ENCODE peak calls at places on chromosomes 6 and 20, in nine cellular contexts. E is Calu3, N is cardiac fibroblast, A is iPS-NIHi11, X is pons, C is NCI-H1092 treated with DMSO at 0.1 percent for 48 hours, U is Right ventricle myocardium superior, Q is HL-60, D is retina. J is an unnamed sample.

GRCh38 chr6:169984181-169985120 is 233.0 kb downstream of the ERMARD start:
- DNase-seq in D (no peak), N (no peak), C (peak), E (no peak), U (peak), A (no peak), Q (no peak), X (no peak), J (no peak)

GRCh38 chr6:25404693-25405169 is 125.6 kb downstream of the CARMIL1 start:
- DNase-seq in E (peak), A (no peak), X (peak), Q (no peak), U (no peak), N (no peak), C (no peak), D (no peak), J (no peak)

GRCh38 chr6:42896178-42896719 is 16.8 kb downstream of the RPL7L1 start:
- DNase-seq in C (no peak), A (no peak), D (no peak), Q (no peak), E (no peak), X (no peak), U (no peak), N (no peak), J (no peak)

GRCh38 chr20:25050082-25050481 is 7.9 kb downstream of the ACSS1 start:
- DNase-seq in A (no peak), Q (no peak), N (no peak), E (no peak), U (no peak), D (peak), C (no peak), X (no peak), J (no peak)

GRCh38 chr6:54525731-54526130 is 217.5 kb downstream of the TINAG start:
- DNase-seq in Q (no peak), A (no peak), D (no peak), U (no peak), X (no peak), C (no peak), E (no peak), N (no peak), J (no peak)

GRCh38 chr6:51028271-51028670 is 209.6 kb downstream of the TFAP2B start:
- DNase-seq in C (no peak), N (no peak), U (no peak), E (no peak), Q (no peak), X (no peak), D (no peak), A (no peak), J (no peak)

GRCh38 chr6:108200631-108201030 is 34.8 kb downstream of the NR2E1 start:
- DNase-seq in U (no peak), N (peak), D (no peak), A (no peak), E (peak), X (no peak), Q (no peak), C (no peak), J (no peak)

GRCh38 chr6:17032595-17033591 is 69.0 kb upstream of the STMND1 start:
- DNase-seq in X (peak), Q (no peak), D (no peak), U (no peak), A (no peak), N (peak), C (no peak), E (peak), J (peak)

GRCh38 chr6:127561660-127562059 is 15.3 kb upstream of the C6orf58 start:
- DNase-seq in U (no peak), C (no peak), A (no peak), E (no peak), D (no peak), Q (no peak), X (no peak), N (no peak), J (no peak)

GRCh38 chr6:145396499-145396898 is 338.8 kb downstream of the EPM2A start:
- DNase-seq in E (no peak), C (no peak), U (no peak), D (no peak), X (no peak), A (no peak), Q (no peak), N (no peak), J (no peak)

GRCh38 chr6:71332012-71332411 is 43.4 kb downstream of the OGFRL1 start:
- DNase-seq in A (no peak), D (no peak), X (no peak), C (no peak), Q (no peak), N (no peak), U (no peak), E (no peak), J (no peak)

GRCh38 chr6:38176797-38177751 is 357.5 kb downstream of the ZFAND3 start:
- DNase-seq in A (no peak), D (peak), Q (no peak), X (no peak), U (no peak), N (no peak), E (peak), C (no peak), J (peak)

GRCh38 chr6:44788387-44788981 is 401.0 kb downstream of the CDC5L start:
- DNase-seq in N (no peak), A (no peak), Q (no peak), E (no peak), X (no peak), C (no peak), U (no peak), D (no peak), J (no peak)

GRCh38 chr6:42316390-42316970 is 98.8 kb upstream of the MRPS10 start:
- DNase-seq in N (peak), E (peak), D (no peak), C (no peak), U (no peak), Q (peak), X (peak), A (no peak), J (peak)

GRCh38 chr6:125296461-125296860 is 5.3 kb downstream of the HDDC2 start:
- DNase-seq in A (no peak), C (no peak), X (no peak), E (no peak), Q (no peak), D (no peak), U (no peak), N (no peak), J (no peak)

GRCh38 chr6:159083146-159083545 is 38.4 kb upstream of the TAGAP start:
- DNase-seq in Q (no peak), D (no peak), U (no peak), A (no peak), C (no peak), N (no peak), X (no peak), E (no peak), J (no peak)

GRCh38 chr20:297925-298754 is 770 bp downstream of the ZCCHC3 start:
- DNase-seq in D (peak), C (peak), E (peak), X (peak), A (peak), N (peak), U (peak), Q (peak), J (peak)

GRCh38 chr6:126228001-126228791 is 111.7 kb upstream of the CENPW start:
- DNase-seq in N (no peak), A (no peak), U (no peak), E (no peak), Q (no peak), C (peak), D (peak), X (no peak), J (no peak)

J was measured in mucosa of gallbladder.